ENCODE peak calls at places on chromosomes 13 and 19, in four cellular contexts. One of them, this sample, is unnamed.

GRCh38 chr19:4633140-4633967 is 6.0 kb upstream of the TNFAIP8L1 start:
- DNase-seq in head of caudate nucleus: peak; percentile 44
- DNase-seq in CD8-positive, alpha-beta memory T cell: peak; percentile 35
- DNase-seq in CD8-positive, alpha-beta T cell: no peak
- DNase-seq in this sample: peak; percentile 70

GRCh38 chr13:78787189-78787588 is 128.2 kb upstream of the OBI1 start:
- DNase-seq in CD8-positive, alpha-beta memory T cell: no peak
- DNase-seq in head of caudate nucleus: no peak
- DNase-seq in CD8-positive, alpha-beta T cell: no peak
- DNase-seq in this sample: no peak

GRCh38 chr13:43865892-43866291 is 13.6 kb downstream of the CCDC122 start:
- DNase-seq in CD8-positive, alpha-beta memory T cell: no peak
- DNase-seq in head of caudate nucleus: peak; percentile 15
- DNase-seq in CD8-positive, alpha-beta T cell: no peak
- DNase-seq in this sample: no peak

GRCh38 chr19:50000038-50000890 is 24.9 kb downstream of the VRK3 start:
- DNase-seq in CD8-positive, alpha-beta T cell: no peak
- DNase-seq in CD8-positive, alpha-beta memory T cell: no peak
- DNase-seq in head of caudate nucleus: no peak
- DNase-seq in this sample: no peak

GRCh38 chr19:35155981-35156672 is 1.6 kb downstream of the FXYD5 start:
- DNase-seq in CD8-positive, alpha-beta T cell: no peak
- DNase-seq in CD8-positive, alpha-beta memory T cell: no peak
- DNase-seq in head of caudate nucleus: no peak
- DNase-seq in this sample: no peak

GRCh38 chr13:114077938-114078335 is 54.5 kb downstream of the RASA3 start:
- DNase-seq in CD8-positive, alpha-beta T cell: no peak
- DNase-seq in CD8-positive, alpha-beta memory T cell: no peak
- DNase-seq in head of caudate nucleus: peak; percentile 67
- DNase-seq in this sample: no peak

GRCh38 chr13:27182844-27183497 is 11.4 kb upstream of the USP12 start:
- DNase-seq in CD8-positive, alpha-beta memory T cell: no peak
- DNase-seq in head of caudate nucleus: no peak
- DNase-seq in CD8-positive, alpha-beta T cell: no peak
- DNase-seq in this sample: peak; percentile 35

GRCh38 chr19:29667941-29668340 is 2.7 kb downstream of the PLEKHF1 start:
- DNase-seq in head of caudate nucleus: no peak
- DNase-seq in CD8-positive, alpha-beta memory T cell: peak; percentile 76
- DNase-seq in CD8-positive, alpha-beta T cell: peak; percentile 40
- DNase-seq in this sample: peak; percentile 42

GRCh38 chr13:45162194-45162593 is 38.7 kb downstream of the KCTD4 start:
- DNase-seq in head of caudate nucleus: no peak
- DNase-seq in CD8-positive, alpha-beta T cell: no peak
- DNase-seq in CD8-positive, alpha-beta memory T cell: no peak
- DNase-seq in this sample: no peak

GRCh38 chr19:15469513-15470297 is 5.4 kb upstream of the RASAL3 start:
- DNase-seq in head of caudate nucleus: no peak
- DNase-seq in CD8-positive, alpha-beta memory T cell: no peak
- DNase-seq in CD8-positive, alpha-beta T cell: no peak
- DNase-seq in this sample: no peak

GRCh38 chr19:29515706-29516357 is 10.0 kb upstream of the VSTM2B start:
- DNase-seq in CD8-positive, alpha-beta T cell: no peak
- DNase-seq in head of caudate nucleus: no peak
- DNase-seq in CD8-positive, alpha-beta memory T cell: no peak
- DNase-seq in this sample: no peak

GRCh38 chr13:74132768-74133656 is 1.2 kb downstream of the KLF12 start:
- DNase-seq in head of caudate nucleus: peak; percentile 29
- DNase-seq in CD8-positive, alpha-beta memory T cell: peak; percentile 65
- DNase-seq in CD8-positive, alpha-beta T cell: peak; percentile 24
- DNase-seq in this sample: peak; percentile 66

GRCh38 chr19:42176649-42176989 is 40.9 kb downstream of the DEDD2 start:
- DNase-seq in CD8-positive, alpha-beta T cell: no peak
- DNase-seq in CD8-positive, alpha-beta memory T cell: no peak
- DNase-seq in head of caudate nucleus: no peak
- DNase-seq in this sample: no peak

GRCh38 chr19:33063356-33064116 is 1.2 kb downstream of the RHPN2 start:
- DNase-seq in CD8-positive, alpha-beta memory T cell: no peak
- DNase-seq in CD8-positive, alpha-beta T cell: no peak
- DNase-seq in head of caudate nucleus: peak; percentile 22
- DNase-seq in this sample: peak; percentile 43

GRCh38 chr19:18205180-18205915 is 1.5 kb upstream of the RAB3A start:
- DNase-seq in CD8-positive, alpha-beta T cell: no peak
- DNase-seq in CD8-positive, alpha-beta memory T cell: peak; percentile 39
- DNase-seq in head of caudate nucleus: peak; percentile 85
- DNase-seq in this sample: peak; percentile 78

GRCh38 chr13:41652735-41653361 is 195.5 kb downstream of the RGCC start:
- DNase-seq in head of caudate nucleus: peak; percentile 46
- DNase-seq in CD8-positive, alpha-beta T cell: no peak
- DNase-seq in CD8-positive, alpha-beta memory T cell: peak; percentile 29
- DNase-seq in this sample: no peak

GRCh38 chr13:98173431-98173921 is 3.6 kb downstream of the RNF113B start:
- DNase-seq in CD8-positive, alpha-beta memory T cell: no peak
- DNase-seq in CD8-positive, alpha-beta T cell: no peak
- DNase-seq in head of caudate nucleus: no peak
- DNase-seq in this sample: no peak

GRCh38 chr19:16217671-16218464 is 20.2 kb downstream of the AP1M1 start:
- DNase-seq in head of caudate nucleus: no peak
- DNase-seq in CD8-positive, alpha-beta T cell: no peak
- DNase-seq in CD8-positive, alpha-beta memory T cell: no peak
- DNase-seq in this sample: no peak

GRCh38 chr13:106911602-106912001 is 343.7 kb upstream of the ARGLU1 start:
- DNase-seq in CD8-positive, alpha-beta memory T cell: no peak
- DNase-seq in head of caudate nucleus: no peak
- DNase-seq in CD8-positive, alpha-beta T cell: no peak
- DNase-seq in this sample: no peak

GRCh38 chr13:50905256-50905655 is 4.3 kb upstream of the RNASEH2B start:
- DNase-seq in head of caudate nucleus: no peak
- DNase-seq in CD8-positive, alpha-beta T cell: no peak
- DNase-seq in CD8-positive, alpha-beta memory T cell: no peak
- DNase-seq in this sample: no peak

GRCh38 chr19:2887391-2887914 is 13.3 kb upstream of the ZNF57 start:
- DNase-seq in CD8-positive, alpha-beta T cell: no peak
- DNase-seq in CD8-positive, alpha-beta memory T cell: peak; percentile 16
- DNase-seq in head of caudate nucleus: peak; percentile 10
- DNase-seq in this sample: no peak

GRCh38 chr19:44701228-44701627 is 2.3 kb downstream of the CEACAM16 start:
- DNase-seq in CD8-positive, alpha-beta memory T cell: no peak
- DNase-seq in head of caudate nucleus: no peak
- DNase-seq in CD8-positive, alpha-beta T cell: no peak
- DNase-seq in this sample: no peak

GRCh38 chr19:17329061-17329767 is 5.4 kb downstream of the ANO8 start:
- DNase-seq in CD8-positive, alpha-beta T cell: no peak
- DNase-seq in CD8-positive, alpha-beta memory T cell: no peak
- DNase-seq in head of caudate nucleus: no peak
- DNase-seq in this sample: no peak

GRCh38 chr19:6593651-6594416 is 2.9 kb upstream of the CD70 start:
- DNase-seq in CD8-positive, alpha-beta T cell: no peak
- DNase-seq in head of caudate nucleus: no peak
- DNase-seq in CD8-positive, alpha-beta memory T cell: no peak
- DNase-seq in this sample: no peak

GRCh38 chr19:7426986-7427385 is 61.8 kb downstream of the PEX11G start:
- DNase-seq in head of caudate nucleus: no peak
- DNase-seq in CD8-positive, alpha-beta memory T cell: no peak
- DNase-seq in CD8-positive, alpha-beta T cell: no peak
- DNase-seq in this sample: no peak

GRCh38 chr13:112819111-112819510 is 129.3 kb downstream of the ATP11A start:
- DNase-seq in CD8-positive, alpha-beta T cell: no peak
- DNase-seq in CD8-positive, alpha-beta memory T cell: no peak
- DNase-seq in head of caudate nucleus: no peak
- DNase-seq in this sample: no peak

GRCh38 chr19:39542198-39542597 is 2.2 kb upstream of the EID2 start:
- DNase-seq in CD8-positive, alpha-beta memory T cell: no peak
- DNase-seq in head of caudate nucleus: peak; percentile 32
- DNase-seq in CD8-positive, alpha-beta T cell: no peak
- DNase-seq in this sample: no peak

GRCh38 chr19:47445527-47445926 is 26.2 kb downstream of the SLC8A2 start:
- DNase-seq in head of caudate nucleus: no peak
- DNase-seq in CD8-positive, alpha-beta T cell: no peak
- DNase-seq in CD8-positive, alpha-beta memory T cell: no peak
- DNase-seq in this sample: no peak

GRCh38 chr19:31470229-31470939 is 121.1 kb upstream of the TSHZ3 start:
- DNase-seq in CD8-positive, alpha-beta T cell: no peak
- DNase-seq in CD8-positive, alpha-beta memory T cell: no peak
- DNase-seq in head of caudate nucleus: no peak
- DNase-seq in this sample: no peak

GRCh38 chr19:21109116-21109515 is 27.1 kb downstream of the ZNF714 start:
- DNase-seq in CD8-positive, alpha-beta memory T cell: no peak
- DNase-seq in head of caudate nucleus: no peak
- DNase-seq in CD8-positive, alpha-beta T cell: no peak
- DNase-seq in this sample: no peak

GRCh38 chr13:102584423-102584822 is 12.4 kb upstream of the TPP2 start:
- DNase-seq in head of caudate nucleus: no peak
- DNase-seq in CD8-positive, alpha-beta T cell: no peak
- DNase-seq in CD8-positive, alpha-beta memory T cell: no peak
- DNase-seq in this sample: no peak

GRCh38 chr19:10812902-10813404 is 23.1 kb downstream of the TMED1 start:
- DNase-seq in head of caudate nucleus: no peak
- DNase-seq in CD8-positive, alpha-beta memory T cell: no peak
- DNase-seq in CD8-positive, alpha-beta T cell: no peak
- DNase-seq in this sample: no peak

GRCh38 chr19:30668521-30669155 is 296.5 kb downstream of the ZNF536 start:
- DNase-seq in head of caudate nucleus: no peak
- DNase-seq in CD8-positive, alpha-beta memory T cell: no peak
- DNase-seq in CD8-positive, alpha-beta T cell: no peak
- DNase-seq in this sample: no peak

GRCh38 chr13:80012281-80012680 is 328.6 kb downstream of the SPRY2 start:
- DNase-seq in CD8-positive, alpha-beta memory T cell: no peak
- DNase-seq in CD8-positive, alpha-beta T cell: no peak
- DNase-seq in head of caudate nucleus: no peak
- DNase-seq in this sample: no peak

GRCh38 chr13:85512421-85512820 is 286.8 kb downstream of the SLITRK6 start:
- DNase-seq in CD8-positive, alpha-beta memory T cell: no peak
- DNase-seq in CD8-positive, alpha-beta T cell: no peak
- DNase-seq in head of caudate nucleus: no peak
- DNase-seq in this sample: no peak

GRCh38 chr19:40080289-40080688 is 10.5 kb downstream of the ZNF780A start:
- DNase-seq in head of caudate nucleus: no peak
- DNase-seq in CD8-positive, alpha-beta T cell: no peak
- DNase-seq in CD8-positive, alpha-beta memory T cell: no peak
- DNase-seq in this sample: no peak

GRCh38 chr13:91592050-91593014 is 193.9 kb downstream of the GPC5 start:
- DNase-seq in head of caudate nucleus: no peak
- DNase-seq in CD8-positive, alpha-beta memory T cell: no peak
- DNase-seq in CD8-positive, alpha-beta T cell: no peak
- DNase-seq in this sample: peak; percentile 34